ENCODE peak calls at places on chromosomes 1 and 21, in seven cellular contexts. V, A, L, U, E, O and X are unnamed samples.

GRCh38 chr1:215569987-215570824 is 3.1 kb downstream of the KCTD3 start:
- DNase-seq in V (no peak), L (peak), E (no peak), A (no peak), U (no peak), O (no peak), X (no peak)

GRCh38 chr1:213751064-213751397 is 236.7 kb upstream of the PROX1 start:
- DNase-seq in L (no peak), A (no peak), U (no peak), E (no peak), V (no peak), O (no peak), X (no peak)

GRCh38 chr1:30375156-30375555 is 348.2 kb downstream of the MATN1 start:
- DNase-seq in L (no peak), O (no peak), E (no peak), A (no peak), V (no peak), U (no peak), X (no peak)

GRCh38 chr1:98792123-98792522 is 130.6 kb downstream of the SNX7 start:
- DNase-seq in V (no peak), A (no peak), L (peak), O (peak), U (no peak), E (no peak), X (no peak)

GRCh38 chr1:177897601-177898376 is 72.1 kb downstream of the SEC16B start:
- DNase-seq in V (no peak), A (no peak), U (peak), L (no peak), E (no peak), O (no peak), X (peak)

GRCh38 chr1:173410794-173411236 is 66.3 kb upstream of the PRDX6 start:
- DNase-seq in L (no peak), A (no peak), O (no peak), U (no peak), V (no peak), E (no peak), X (no peak)

GRCh38 chr1:151175036-151175741 is 592 bp downstream of the TMOD4 start:
- DNase-seq in L (peak), A (peak), E (no peak), V (peak), U (no peak), O (no peak), X (no peak)

GRCh38 chr1:211830330-211831142 is at the start of gene LPGAT1:
- DNase-seq in U (peak), E (peak), A (peak), L (peak), V (peak), O (peak), X (peak)

GRCh38 chr21:43369596-43370090 is 57.3 kb downstream of the SIK1 start:
- DNase-seq in L (peak), O (no peak), E (no peak), V (no peak), A (no peak), U (no peak), X (no peak)

GRCh38 chr1:53470155-53470554 is 11.0 kb downstream of the DMRTB1 start:
- DNase-seq in L (peak), O (peak), U (peak), A (peak), V (peak), E (no peak), X (no peak)

GRCh38 chr1:41394405-41394804 is 33.2 kb downstream of the FOXO6 start:
- DNase-seq in O (peak), A (no peak), L (no peak), V (no peak), E (no peak), U (no peak), X (peak)

GRCh38 chr1:77834771-77835334 is 53.6 kb upstream of the NEXN start:
- DNase-seq in V (no peak), O (no peak), E (no peak), L (peak), A (no peak), U (peak), X (no peak)

GRCh38 chr1:28104866-28105467 is 16.6 kb upstream of the EYA3 start:
- DNase-seq in V (no peak), U (peak), A (peak), O (peak), E (no peak), L (peak), X (no peak)

GRCh38 chr1:187931781-187932180 is 1103.0 kb downstream of the PLA2G4A start:
- DNase-seq in V (no peak), A (no peak), U (no peak), E (no peak), O (no peak), L (no peak), X (no peak)

GRCh38 chr1:21665711-21666571 is 3.2 kb downstream of the RAP1GAP start:
- DNase-seq in O (peak), U (no peak), V (peak), A (no peak), E (peak), L (peak), X (no peak)

GRCh38 chr1:186662752-186663151 is 17.5 kb downstream of the PTGS2 start:
- DNase-seq in E (no peak), V (no peak), A (no peak), L (peak), O (no peak), U (no peak), X (no peak)

GRCh38 chr21:21200939-21201610 is 202.9 kb downstream of the NCAM2 start:
- DNase-seq in U (no peak), A (no peak), L (peak), E (no peak), V (no peak), O (no peak), X (no peak)

GRCh38 chr1:248406721-248407692 is 4.2 kb downstream of the OR2T1 start:
- DNase-seq in A (no peak), V (no peak), U (no peak), L (no peak), E (no peak), O (no peak), X (no peak)

GRCh38 chr1:156284112-156284511 is at the start of gene TMEM79:
- DNase-seq in U (no peak), O (no peak), A (no peak), E (no peak), L (no peak), V (no peak), X (no peak)

GRCh38 chr21:36115138-36115710 is 19.7 kb upstream of the CBR3 start:
- DNase-seq in E (no peak), U (no peak), A (no peak), O (no peak), L (no peak), V (no peak), X (no peak)

GRCh38 chr1:200245492-200245891 is 164.3 kb downstream of the ZNF281 start:
- DNase-seq in L (peak), O (no peak), V (no peak), A (no peak), U (no peak), E (no peak), X (no peak)

GRCh38 chr1:30342535-30343141 is 380.7 kb downstream of the MATN1 start:
- DNase-seq in U (no peak), L (no peak), A (no peak), E (no peak), V (no peak), O (peak), X (no peak)

GRCh38 chr1:17281775-17282181 is 26.2 kb upstream of the PADI4 start:
- DNase-seq in O (no peak), A (no peak), V (no peak), L (no peak), E (no peak), U (no peak), X (no peak)

GRCh38 chr1:160206421-160207117 is 1.4 kb downstream of the PEA15 start:
- DNase-seq in E (no peak), V (no peak), L (peak), U (no peak), A (no peak), O (peak), X (no peak)